ENCODE peak calls at places on chromosomes 5 and 9, in ten cellular contexts. G is Peyer's patch, L is HepG2, Z is ovary, W is H1, R is A549, I is lower leg skin, T is IMR-90, Q is stomach, C is HCT116. V is an unnamed sample.

GRCh38 chr5:177425196-177425800 is 1.2 kb upstream of the GRK6 start:
- DNase-seq in I (no peak), C (no peak), R (no peak), Q (peak), L (no peak), W (no peak), G (no peak), T (no peak), Z (no peak), V (no peak)

GRCh38 chr9:87656485-87656884 is 69.4 kb upstream of the CTSL start:
- DNase-seq in I (peak), G (no peak), W (no peak), Q (peak), C (no peak), Z (no peak), T (peak), L (no peak), R (no peak), V (no peak)

GRCh38 chr5:92309336-92309991 is 926.3 kb upstream of the ARRDC3 start:
- DNase-seq in T (peak), R (peak), G (no peak), Z (no peak), W (no peak), C (peak), L (peak), Q (no peak), I (no peak), V (no peak)

GRCh38 chr9:34171753-34172535 is 6.9 kb upstream of the UBAP1 start:
- DNase-seq in Q (no peak), I (peak), L (no peak), W (no peak), C (no peak), T (no peak), R (no peak), G (peak), Z (no peak), V (no peak)

GRCh38 chr5:139385061-139385889 is 2.2 kb upstream of the SLC23A1 start:
- DNase-seq in Z (no peak), R (no peak), I (no peak), L (peak), Q (peak), T (no peak), W (no peak), C (no peak), G (no peak), V (no peak)

GRCh38 chr9:133956520-133957076 is 35.5 kb downstream of the VAV2 start:
- DNase-seq in R (no peak), G (peak), Q (no peak), C (no peak), I (no peak), W (no peak), L (no peak), T (peak), Z (peak), V (no peak)

GRCh38 chr5:122704247-122705036 is 70.4 kb upstream of the SNX2 start:
- DNase-seq in Q (no peak), T (peak), L (peak), G (no peak), Z (no peak), R (peak), C (peak), W (no peak), I (no peak), V (no peak)

GRCh38 chr9:94928696-94929372 is 202.3 kb downstream of the AOPEP start:
- DNase-seq in W (no peak), Z (no peak), R (no peak), L (peak), G (no peak), Q (no peak), I (no peak), T (peak), C (no peak), V (no peak)

GRCh38 chr5:177495243-177496060 is 2.0 kb downstream of the PDLIM7 start:
- DNase-seq in L (peak), Q (peak), W (peak), R (peak), I (no peak), C (no peak), G (no peak), T (peak), Z (peak), V (peak)

GRCh38 chr9:87725900-87726709 is at the start of gene CTSL:
- DNase-seq in I (peak), G (peak), C (peak), T (peak), W (peak), Q (peak), Z (peak), L (peak), R (peak), V (peak)

GRCh38 chr5:40587284-40587882 is 92.3 kb upstream of the PTGER4 start:
- DNase-seq in L (no peak), W (no peak), R (no peak), Z (no peak), I (no peak), T (peak), G (no peak), C (no peak), Q (no peak), V (no peak)

GRCh38 chr5:135497971-135498661 is 37.6 kb downstream of the NEUROG1 start:
- DNase-seq in R (no peak), G (no peak), W (no peak), Z (no peak), T (no peak), C (no peak), Q (no peak), I (no peak), L (no peak), V (no peak)

GRCh38 chr5:32311404-32312193 is 1.1 kb downstream of the MTMR12 start:
- DNase-seq in Q (no peak), W (no peak), R (no peak), C (no peak), Z (peak), G (peak), L (no peak), T (peak), I (no peak), V (no peak)

GRCh38 chr9:136985853-136986252 is 3.1 kb downstream of the LCNL1 start:
- DNase-seq in L (no peak), G (no peak), Q (no peak), W (no peak), Z (no peak), T (no peak), C (no peak), I (no peak), R (no peak), V (no peak)

GRCh38 chr9:129328357-129329103 is 150.5 kb upstream of the IER5L start:
- DNase-seq in I (no peak), W (no peak), R (no peak), T (no peak), Z (peak), L (no peak), G (no peak), C (no peak), Q (no peak), V (no peak)

GRCh38 chr9:37508834-37509206 is 23.1 kb downstream of the POLR1E start:
- DNase-seq in C (no peak), L (no peak), W (no peak), Q (no peak), R (no peak), G (no peak), I (no peak), T (no peak), Z (no peak), V (no peak)

GRCh38 chr9:15295761-15296405 is 11.1 kb downstream of the TTC39B start:
- DNase-seq in C (no peak), Z (no peak), R (no peak), T (peak), Q (no peak), G (no peak), L (peak), W (peak), I (no peak), V (peak)

GRCh38 chr5:127909078-127909477 is 174.5 kb upstream of the SLC12A2 start:
- DNase-seq in I (no peak), C (peak), L (peak), G (no peak), W (no peak), Z (no peak), R (peak), T (peak), Q (no peak), V (peak)

GRCh38 chr9:37960631-37961030 is 56.7 kb upstream of the SLC25A51 start:
- DNase-seq in R (no peak), W (no peak), Q (no peak), L (no peak), G (no peak), Z (no peak), T (no peak), I (no peak), C (no peak), V (no peak)

GRCh38 chr5:87302061-87302460 is 34.4 kb downstream of the RASA1 start:
- DNase-seq in L (no peak), W (no peak), T (peak), Q (no peak), Z (no peak), R (no peak), G (no peak), I (no peak), C (no peak), V (no peak)

GRCh38 chr9:116087246-116087645 is 66.3 kb upstream of the PAPPA start:
- DNase-seq in R (peak), G (no peak), C (no peak), Z (no peak), Q (peak), L (no peak), I (no peak), T (peak), W (no peak), V (no peak)

GRCh38 chr9:72772641-72773040 is 180.2 kb downstream of the ALDH1A1 start:
- DNase-seq in T (peak), I (no peak), Z (no peak), Q (no peak), R (no peak), G (no peak), C (no peak), L (no peak), W (no peak), V (no peak)

GRCh38 chr5:134584662-134585061 is 48.0 kb downstream of the SAR1B start:
- DNase-seq in Z (no peak), L (no peak), R (no peak), Q (no peak), T (no peak), W (no peak), I (peak), C (no peak), G (no peak), V (no peak)

GRCh38 chr9:20228096-20228495 is 394.2 kb downstream of the MLLT3 start:
- DNase-seq in W (no peak), G (no peak), I (no peak), Z (no peak), C (no peak), T (no peak), L (no peak), R (no peak), Q (no peak), V (no peak)

GRCh38 chr5:32069396-32069795 is 104.7 kb downstream of the GOLPH3 start:
- DNase-seq in Z (no peak), G (no peak), T (no peak), C (no peak), I (no peak), R (no peak), W (no peak), L (no peak), Q (no peak), V (no peak)

GRCh38 chr9:130208600-130209347 is 36.6 kb downstream of the NCS1 start:
- DNase-seq in L (no peak), T (no peak), Z (no peak), C (no peak), R (no peak), Q (no peak), G (no peak), W (peak), I (no peak), V (no peak)

DNA sequence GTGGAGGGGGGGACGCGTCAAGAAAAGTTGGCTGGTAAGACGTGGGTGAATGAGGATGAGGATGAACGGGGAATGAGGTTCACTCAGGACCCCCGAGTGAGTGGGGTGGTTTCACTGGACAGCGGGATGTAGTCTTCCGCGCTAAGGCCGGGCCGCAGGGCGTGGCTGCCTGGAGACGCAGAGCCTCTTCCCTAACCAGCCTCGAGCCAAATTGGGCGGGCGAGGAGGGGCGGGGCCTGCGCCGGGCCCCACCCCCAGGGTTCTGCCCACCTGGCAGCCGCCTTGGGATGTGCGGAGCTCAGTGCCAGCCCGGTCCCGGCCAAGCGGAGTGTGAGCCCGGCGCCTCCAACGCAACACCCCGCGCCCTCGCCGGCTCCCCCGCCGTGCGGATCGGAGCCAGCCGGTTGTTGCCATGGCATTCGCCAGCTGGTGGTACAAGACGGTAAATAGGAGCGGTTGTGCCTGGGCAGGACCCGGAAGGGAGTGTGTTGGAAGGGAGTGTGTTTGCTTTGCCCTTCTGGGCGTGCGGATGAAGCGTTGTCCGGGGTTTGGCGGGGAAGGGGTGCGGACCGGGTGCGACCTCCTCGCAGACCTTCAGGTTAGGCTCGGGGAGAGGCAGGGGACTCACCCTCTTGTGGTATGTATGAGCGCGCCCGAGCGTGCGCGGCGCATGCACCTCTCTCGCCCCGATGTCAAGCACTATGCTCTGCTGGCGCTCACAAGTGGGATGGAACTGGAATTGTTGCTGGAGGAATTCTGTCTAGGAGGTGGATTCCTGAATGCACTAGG is 743 bp downstream of the CAST start:
- DNase-seq in Z (peak), G (peak), L (peak), R (peak), W (peak), T (peak), I (peak), Q (peak), C (peak), V (peak)
- TF ChIP-seq POLR2A in Z (peak), G (peak), L (peak), R (peak), W (no peak), T (peak), I (no peak), Q (no peak), C (no peak), V (peak)

GRCh38 chr5:180140627-180141006 is 68.4 kb downstream of the RASGEF1C start:
- DNase-seq in W (peak), Z (no peak), Q (peak), G (no peak), R (no peak), C (no peak), L (no peak), I (peak), T (no peak), V (no peak)
- TF ChIP-seq POLR2A in W (no peak), Z (no peak), Q (no peak), G (no peak), R (no peak), C (no peak), L (no peak), I (no peak), T (no peak), V (no peak)

GRCh38 chr5:173327084-173327947 is 898 bp downstream of the STC2 start:
- DNase-seq in W (no peak), T (peak), C (no peak), R (peak), G (no peak), L (no peak), Z (no peak), I (peak), Q (no peak), V (no peak)

GRCh38 chr5:173328896-173329369 is 719 bp upstream of the STC2 start:
- DNase-seq in C (peak), Q (no peak), W (peak), R (peak), G (no peak), I (peak), L (peak), T (peak), Z (no peak), V (peak)

GRCh38 chr5:173326501-173326960 is 1.7 kb downstream of the STC2 start:
- DNase-seq in L (no peak), Q (no peak), R (no peak), T (peak), G (no peak), W (no peak), Z (no peak), C (no peak), I (peak), V (peak)

GRCh38 chr5:173329370-173330150 is 1.3 kb upstream of the STC2 start:
- DNase-seq in W (peak), R (peak), T (no peak), L (peak), Q (no peak), I (peak), C (peak), G (no peak), Z (no peak), V (no peak)

GRCh38 chr5:173327948-173328895 is at the start of gene STC2:
- DNase-seq in Q (peak), L (peak), T (peak), G (no peak), I (peak), Z (peak), C (peak), R (peak), W (peak), V (peak)
- TF ChIP-seq POLR2A in Q (no peak), L (no peak), T (peak), G (no peak), I (no peak), Z (no peak), C (peak), R (peak), W (no peak), V (peak)

GRCh38 chr9:110255064-110255416 is 1.3 kb downstream of the TXN start:
- DNase-seq in W (no peak), L (no peak), I (no peak), R (no peak), Z (peak), G (no peak), T (no peak), C (no peak), Q (no peak), V (no peak)

GRCh38 chr9:110256392-110257096 is at the start of gene TXN:
- DNase-seq in R (peak), T (peak), G (peak), C (peak), Q (peak), L (peak), I (peak), Z (peak), W (peak), V (peak)

GRCh38 chr9:110254500-110254899 is 1.8 kb downstream of the TXN start:
- DNase-seq in Z (no peak), T (no peak), G (no peak), I (no peak), W (no peak), L (no peak), C (no peak), Q (no peak), R (no peak), V (no peak)

GRCh38 chr9:110256142-110256391 is 240 bp downstream of the TXN start:
- DNase-seq in L (no peak), W (no peak), C (no peak), Z (no peak), R (no peak), T (no peak), Q (no peak), I (no peak), G (no peak), V (peak)

GRCh38 chr9:110255417-110256141 is 728 bp downstream of the TXN start:
- DNase-seq in Q (peak), W (peak), L (peak), C (no peak), I (peak), R (peak), G (peak), Z (peak), T (peak), V (peak)
- TF ChIP-seq POLR2A in Q (no peak), W (no peak), L (peak), C (no peak), I (no peak), R (no peak), G (peak), Z (peak), T (no peak), V (peak)

GRCh38 chr5:52864884-52865283 is 77.2 kb downstream of the ITGA1 start:
- DNase-seq in L (peak), Q (no peak), G (no peak), Z (no peak), I (no peak), W (no peak), R (peak), C (no peak), T (peak), V (no peak)

GRCh38 chr5:52867809-52868208 is 80.1 kb downstream of the ITGA1 start:
- DNase-seq in W (no peak), T (peak), R (no peak), G (no peak), C (no peak), I (no peak), L (no peak), Z (no peak), Q (no peak), V (no peak)

GRCh38 chr5:52870448-52870847 is 82.7 kb downstream of the ITGA1 start:
- DNase-seq in I (no peak), R (peak), T (no peak), W (no peak), L (peak), C (no peak), G (no peak), Q (no peak), Z (no peak), V (no peak)

GRCh38 chr5:52868417-52868816 is 80.7 kb downstream of the ITGA1 start:
- DNase-seq in Q (no peak), Z (no peak), L (no peak), G (no peak), R (no peak), T (no peak), W (no peak), I (no peak), C (no peak), V (no peak)

DNA sequence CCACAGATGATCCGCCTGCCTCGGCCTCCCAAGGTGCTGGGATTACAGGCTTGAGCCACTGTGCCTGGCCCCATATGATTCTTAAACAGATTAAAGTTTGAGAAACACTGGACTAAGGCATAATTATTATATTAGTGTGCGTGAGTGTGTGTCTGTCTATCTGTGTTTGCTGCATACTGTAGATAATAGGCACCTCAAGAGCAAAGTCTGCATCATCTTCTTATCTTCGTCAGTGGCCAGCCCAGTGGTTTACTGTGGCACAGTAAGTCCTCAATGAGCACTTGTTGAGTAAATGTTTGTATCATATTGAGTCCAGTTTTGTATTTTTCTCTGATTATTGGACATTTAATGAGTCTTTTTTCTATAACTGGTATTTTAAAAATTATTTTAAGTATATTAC is 81.7 kb downstream of the ITGA1 start:
- DNase-seq in G (no peak), Z (no peak), T (no peak), Q (no peak), I (no peak), C (no peak), W (no peak), L (no peak), R (no peak), V (no peak)
- TF ChIP-seq POLR2A in G (no peak), Z (no peak), T (no peak), Q (no peak), I (no peak), C (no peak), W (no peak), L (no peak), R (no peak), V (no peak)

DNA sequence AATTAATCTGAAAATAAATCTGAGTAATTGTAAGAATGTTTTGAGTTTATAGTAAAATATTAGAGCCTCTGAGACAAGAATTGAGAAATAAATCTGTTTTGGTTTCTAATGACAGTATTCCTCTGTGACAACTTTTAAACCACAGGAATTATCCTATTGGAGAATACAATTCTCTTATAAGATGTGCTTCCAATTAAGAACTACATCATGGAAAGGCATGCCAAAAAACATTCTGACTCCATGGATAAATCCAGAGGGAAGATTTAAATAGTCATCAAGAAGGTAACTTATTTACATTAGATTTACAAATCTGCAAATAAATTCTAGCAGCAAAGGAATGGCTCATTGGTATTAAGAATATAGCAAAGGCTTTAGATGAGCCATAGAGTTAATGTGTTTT is 178.3 kb upstream of the ACOT12 start:
- DNase-seq in Q (no peak), L (no peak), G (no peak), R (no peak), I (no peak), W (no peak), Z (no peak), C (no peak), T (no peak), V (no peak)
- TF ChIP-seq POLR2A in Q (no peak), L (no peak), G (no peak), R (no peak), I (no peak), W (no peak), Z (no peak), C (no peak), T (no peak), V (no peak)

GRCh38 chr5:111512406-111513174 is at the start of gene STARD4:
- DNase-seq in C (peak), L (peak), T (peak), Z (peak), R (peak), G (peak), I (peak), W (peak), Q (peak), V (peak)
- TF ChIP-seq POLR2A in C (no peak), L (peak), T (peak), Z (peak), R (peak), G (peak), I (no peak), W (peak), Q (no peak), V (peak)

V was measured in H54.